ENCODE peak calls at places on chromosomes 13 and 19, in eight cellular contexts. One of them, this sample, is unnamed.

GRCh38 chr19:31054430-31054829 is 294.8 kb downstream of the TSHZ3 start:
- DNase-seq in hypothalamus: no peak
- DNase-seq in mucosa of gallbladder: no peak
- DNase-seq in activated CD4-positive, CD25-positive, alpha-beta regulatory T cell: no peak
- DNase-seq in colonic mucosa: peak
- DNase-seq in stimulated activated CD4-positive, alpha-beta T cell treated with anti-CD3 and anti-CD28 coated beads, Interleukin-1b, Interleukin-23, amount 100 ng/mL, for 1 hour: peak
- DNase-seq in HS-5: peak
- DNase-seq in iris pigment epithelial cell: peak
- DNase-seq in this sample: peak

GRCh38 chr19:13154911-13155471 is 4.8 kb downstream of the IER2 start:
- DNase-seq in hypothalamus: no peak
- DNase-seq in mucosa of gallbladder: peak
- DNase-seq in activated CD4-positive, CD25-positive, alpha-beta regulatory T cell: peak
- DNase-seq in colonic mucosa: peak
- DNase-seq in stimulated activated CD4-positive, alpha-beta T cell treated with anti-CD3 and anti-CD28 coated beads, Interleukin-1b, Interleukin-23, amount 100 ng/mL, for 1 hour: no peak
- DNase-seq in HS-5: no peak
- DNase-seq in iris pigment epithelial cell: peak
- DNase-seq in this sample: peak

GRCh38 chr19:3782903-3783302 is 3.3 kb downstream of the MATK start:
- DNase-seq in hypothalamus: no peak
- DNase-seq in mucosa of gallbladder: no peak
- DNase-seq in activated CD4-positive, CD25-positive, alpha-beta regulatory T cell: no peak
- DNase-seq in colonic mucosa: no peak
- DNase-seq in stimulated activated CD4-positive, alpha-beta T cell treated with anti-CD3 and anti-CD28 coated beads, Interleukin-1b, Interleukin-23, amount 100 ng/mL, for 1 hour: no peak
- DNase-seq in HS-5: no peak
- DNase-seq in iris pigment epithelial cell: no peak
- DNase-seq in this sample: no peak

GRCh38 chr13:59211636-59212035 is 952.1 kb downstream of the DIAPH3 start:
- DNase-seq in hypothalamus: no peak
- DNase-seq in mucosa of gallbladder: no peak
- DNase-seq in activated CD4-positive, CD25-positive, alpha-beta regulatory T cell: no peak
- DNase-seq in colonic mucosa: no peak
- DNase-seq in stimulated activated CD4-positive, alpha-beta T cell treated with anti-CD3 and anti-CD28 coated beads, Interleukin-1b, Interleukin-23, amount 100 ng/mL, for 1 hour: no peak
- DNase-seq in HS-5: no peak
- DNase-seq in iris pigment epithelial cell: no peak
- DNase-seq in this sample: no peak

GRCh38 chr13:30711375-30711774 is 24.0 kb upstream of the ALOX5AP start:
- DNase-seq in hypothalamus: no peak
- DNase-seq in mucosa of gallbladder: no peak
- DNase-seq in activated CD4-positive, CD25-positive, alpha-beta regulatory T cell: no peak
- DNase-seq in colonic mucosa: no peak
- DNase-seq in stimulated activated CD4-positive, alpha-beta T cell treated with anti-CD3 and anti-CD28 coated beads, Interleukin-1b, Interleukin-23, amount 100 ng/mL, for 1 hour: no peak
- DNase-seq in HS-5: no peak
- DNase-seq in iris pigment epithelial cell: peak
- DNase-seq in this sample: no peak

GRCh38 chr13:43061496-43062280 is 38.3 kb downstream of the DNAJC15 start:
- DNase-seq in hypothalamus: no peak
- DNase-seq in mucosa of gallbladder: no peak
- DNase-seq in activated CD4-positive, CD25-positive, alpha-beta regulatory T cell: no peak
- DNase-seq in colonic mucosa: no peak
- DNase-seq in stimulated activated CD4-positive, alpha-beta T cell treated with anti-CD3 and anti-CD28 coated beads, Interleukin-1b, Interleukin-23, amount 100 ng/mL, for 1 hour: no peak
- DNase-seq in HS-5: no peak
- DNase-seq in iris pigment epithelial cell: peak
- DNase-seq in this sample: no peak

GRCh38 chr13:95629071-95629470 is 15.4 kb downstream of the DZIP1 start:
- DNase-seq in hypothalamus: no peak
- DNase-seq in mucosa of gallbladder: no peak
- DNase-seq in activated CD4-positive, CD25-positive, alpha-beta regulatory T cell: no peak
- DNase-seq in colonic mucosa: no peak
- DNase-seq in stimulated activated CD4-positive, alpha-beta T cell treated with anti-CD3 and anti-CD28 coated beads, Interleukin-1b, Interleukin-23, amount 100 ng/mL, for 1 hour: no peak
- DNase-seq in HS-5: no peak
- DNase-seq in iris pigment epithelial cell: no peak
- DNase-seq in this sample: no peak

GRCh38 chr13:114146173-114146572 is 13.8 kb upstream of the RASA3 start:
- DNase-seq in hypothalamus: no peak
- DNase-seq in mucosa of gallbladder: no peak
- DNase-seq in activated CD4-positive, CD25-positive, alpha-beta regulatory T cell: no peak
- DNase-seq in colonic mucosa: no peak
- DNase-seq in stimulated activated CD4-positive, alpha-beta T cell treated with anti-CD3 and anti-CD28 coated beads, Interleukin-1b, Interleukin-23, amount 100 ng/mL, for 1 hour: no peak
- DNase-seq in HS-5: no peak
- DNase-seq in iris pigment epithelial cell: no peak
- DNase-seq in this sample: no peak

GRCh38 chr13:110407021-110407420 is 99.9 kb downstream of the COL4A2 start:
- DNase-seq in hypothalamus: no peak
- DNase-seq in mucosa of gallbladder: no peak
- DNase-seq in activated CD4-positive, CD25-positive, alpha-beta regulatory T cell: no peak
- DNase-seq in colonic mucosa: no peak
- DNase-seq in stimulated activated CD4-positive, alpha-beta T cell treated with anti-CD3 and anti-CD28 coated beads, Interleukin-1b, Interleukin-23, amount 100 ng/mL, for 1 hour: no peak
- DNase-seq in HS-5: no peak
- DNase-seq in iris pigment epithelial cell: no peak
- DNase-seq in this sample: no peak

GRCh38 chr13:76620036-76620435 is 266.2 kb downstream of the KCTD12 start:
- DNase-seq in hypothalamus: no peak
- DNase-seq in mucosa of gallbladder: no peak
- DNase-seq in activated CD4-positive, CD25-positive, alpha-beta regulatory T cell: no peak
- DNase-seq in colonic mucosa: no peak
- DNase-seq in stimulated activated CD4-positive, alpha-beta T cell treated with anti-CD3 and anti-CD28 coated beads, Interleukin-1b, Interleukin-23, amount 100 ng/mL, for 1 hour: no peak
- DNase-seq in HS-5: no peak
- DNase-seq in iris pigment epithelial cell: peak
- DNase-seq in this sample: no peak

GRCh38 chr19:32744555-32745325 is 25.2 kb downstream of the TDRD12 start:
- DNase-seq in hypothalamus: no peak
- DNase-seq in mucosa of gallbladder: no peak
- DNase-seq in activated CD4-positive, CD25-positive, alpha-beta regulatory T cell: no peak
- DNase-seq in colonic mucosa: no peak
- DNase-seq in stimulated activated CD4-positive, alpha-beta T cell treated with anti-CD3 and anti-CD28 coated beads, Interleukin-1b, Interleukin-23, amount 100 ng/mL, for 1 hour: no peak
- DNase-seq in HS-5: no peak
- DNase-seq in iris pigment epithelial cell: no peak
- DNase-seq in this sample: no peak

GRCh38 chr19:17553256-17553655 is 2.2 kb upstream of the COLGALT1 start:
- DNase-seq in hypothalamus: no peak
- DNase-seq in mucosa of gallbladder: peak
- DNase-seq in activated CD4-positive, CD25-positive, alpha-beta regulatory T cell: no peak
- DNase-seq in colonic mucosa: peak
- DNase-seq in stimulated activated CD4-positive, alpha-beta T cell treated with anti-CD3 and anti-CD28 coated beads, Interleukin-1b, Interleukin-23, amount 100 ng/mL, for 1 hour: no peak
- DNase-seq in HS-5: peak
- DNase-seq in iris pigment epithelial cell: peak
- DNase-seq in this sample: no peak

GRCh38 chr19:51030631-51031030 is 4.2 kb downstream of the KLK12 start:
- DNase-seq in hypothalamus: no peak
- DNase-seq in mucosa of gallbladder: no peak
- DNase-seq in activated CD4-positive, CD25-positive, alpha-beta regulatory T cell: no peak
- DNase-seq in colonic mucosa: no peak
- DNase-seq in stimulated activated CD4-positive, alpha-beta T cell treated with anti-CD3 and anti-CD28 coated beads, Interleukin-1b, Interleukin-23, amount 100 ng/mL, for 1 hour: no peak
- DNase-seq in HS-5: no peak
- DNase-seq in iris pigment epithelial cell: no peak
- DNase-seq in this sample: no peak

GRCh38 chr19:45224645-45225044 is 20.6 kb downstream of the EXOC3L2 start:
- DNase-seq in hypothalamus: no peak
- DNase-seq in mucosa of gallbladder: no peak
- DNase-seq in activated CD4-positive, CD25-positive, alpha-beta regulatory T cell: no peak
- DNase-seq in colonic mucosa: no peak
- DNase-seq in stimulated activated CD4-positive, alpha-beta T cell treated with anti-CD3 and anti-CD28 coated beads, Interleukin-1b, Interleukin-23, amount 100 ng/mL, for 1 hour: no peak
- DNase-seq in HS-5: no peak
- DNase-seq in iris pigment epithelial cell: no peak
- DNase-seq in this sample: no peak

GRCh38 chr13:101258071-101258470 is 158.2 kb downstream of the NALCN start:
- DNase-seq in hypothalamus: no peak
- DNase-seq in mucosa of gallbladder: no peak
- DNase-seq in activated CD4-positive, CD25-positive, alpha-beta regulatory T cell: peak
- DNase-seq in colonic mucosa: no peak
- DNase-seq in stimulated activated CD4-positive, alpha-beta T cell treated with anti-CD3 and anti-CD28 coated beads, Interleukin-1b, Interleukin-23, amount 100 ng/mL, for 1 hour: no peak
- DNase-seq in HS-5: peak
- DNase-seq in iris pigment epithelial cell: peak
- DNase-seq in this sample: peak

GRCh38 chr19:55544776-55545439 is 435 bp downstream of the SBK3 start:
- DNase-seq in hypothalamus: no peak
- DNase-seq in mucosa of gallbladder: no peak
- DNase-seq in activated CD4-positive, CD25-positive, alpha-beta regulatory T cell: no peak
- DNase-seq in colonic mucosa: no peak
- DNase-seq in stimulated activated CD4-positive, alpha-beta T cell treated with anti-CD3 and anti-CD28 coated beads, Interleukin-1b, Interleukin-23, amount 100 ng/mL, for 1 hour: no peak
- DNase-seq in HS-5: no peak
- DNase-seq in iris pigment epithelial cell: no peak
- DNase-seq in this sample: no peak

GRCh38 chr19:32343550-32344262 is 1.7 kb upstream of the ZNF507 start:
- DNase-seq in hypothalamus: no peak
- DNase-seq in mucosa of gallbladder: no peak
- DNase-seq in activated CD4-positive, CD25-positive, alpha-beta regulatory T cell: no peak
- DNase-seq in colonic mucosa: no peak
- DNase-seq in stimulated activated CD4-positive, alpha-beta T cell treated with anti-CD3 and anti-CD28 coated beads, Interleukin-1b, Interleukin-23, amount 100 ng/mL, for 1 hour: no peak
- DNase-seq in HS-5: no peak
- DNase-seq in iris pigment epithelial cell: no peak
- DNase-seq in this sample: no peak

GRCh38 chr19:13995017-13995728 is 10.9 kb downstream of the RFX1 start:
- DNase-seq in hypothalamus: no peak
- DNase-seq in mucosa of gallbladder: no peak
- DNase-seq in activated CD4-positive, CD25-positive, alpha-beta regulatory T cell: no peak
- DNase-seq in colonic mucosa: no peak
- DNase-seq in stimulated activated CD4-positive, alpha-beta T cell treated with anti-CD3 and anti-CD28 coated beads, Interleukin-1b, Interleukin-23, amount 100 ng/mL, for 1 hour: no peak
- DNase-seq in HS-5: no peak
- DNase-seq in iris pigment epithelial cell: no peak
- DNase-seq in this sample: no peak

GRCh38 chr19:16940626-16941025 is 51.8 kb downstream of the F2RL3 start:
- DNase-seq in hypothalamus: no peak
- DNase-seq in mucosa of gallbladder: no peak
- DNase-seq in activated CD4-positive, CD25-positive, alpha-beta regulatory T cell: no peak
- DNase-seq in colonic mucosa: no peak
- DNase-seq in stimulated activated CD4-positive, alpha-beta T cell treated with anti-CD3 and anti-CD28 coated beads, Interleukin-1b, Interleukin-23, amount 100 ng/mL, for 1 hour: no peak
- DNase-seq in HS-5: no peak
- DNase-seq in iris pigment epithelial cell: no peak
- DNase-seq in this sample: no peak

GRCh38 chr13:48412881-48413351 is at the start of gene LPAR6:
- DNase-seq in hypothalamus: no peak
- DNase-seq in mucosa of gallbladder: peak
- DNase-seq in activated CD4-positive, CD25-positive, alpha-beta regulatory T cell: no peak
- DNase-seq in colonic mucosa: peak
- DNase-seq in stimulated activated CD4-positive, alpha-beta T cell treated with anti-CD3 and anti-CD28 coated beads, Interleukin-1b, Interleukin-23, amount 100 ng/mL, for 1 hour: no peak
- DNase-seq in HS-5: no peak
- DNase-seq in iris pigment epithelial cell: peak
- DNase-seq in this sample: no peak

GRCh38 chr19:27793128-27793643 is 1419.8 kb downstream of the UQCRFS1 start:
- DNase-seq in hypothalamus: no peak
- DNase-seq in mucosa of gallbladder: peak
- DNase-seq in activated CD4-positive, CD25-positive, alpha-beta regulatory T cell: peak
- DNase-seq in colonic mucosa: peak
- DNase-seq in stimulated activated CD4-positive, alpha-beta T cell treated with anti-CD3 and anti-CD28 coated beads, Interleukin-1b, Interleukin-23, amount 100 ng/mL, for 1 hour: peak
- DNase-seq in HS-5: peak
- DNase-seq in iris pigment epithelial cell: peak
- DNase-seq in this sample: peak

GRCh38 chr19:44814517-44814916 is 5.6 kb downstream of the BCAM start:
- DNase-seq in hypothalamus: no peak
- DNase-seq in mucosa of gallbladder: no peak
- DNase-seq in activated CD4-positive, CD25-positive, alpha-beta regulatory T cell: no peak
- DNase-seq in colonic mucosa: no peak
- DNase-seq in stimulated activated CD4-positive, alpha-beta T cell treated with anti-CD3 and anti-CD28 coated beads, Interleukin-1b, Interleukin-23, amount 100 ng/mL, for 1 hour: no peak
- DNase-seq in HS-5: no peak
- DNase-seq in iris pigment epithelial cell: no peak
- DNase-seq in this sample: no peak

GRCh38 chr13:23934481-23934880 is 37.2 kb upstream of the C1QTNF9B start:
- DNase-seq in hypothalamus: no peak
- DNase-seq in mucosa of gallbladder: no peak
- DNase-seq in activated CD4-positive, CD25-positive, alpha-beta regulatory T cell: no peak
- DNase-seq in colonic mucosa: no peak
- DNase-seq in stimulated activated CD4-positive, alpha-beta T cell treated with anti-CD3 and anti-CD28 coated beads, Interleukin-1b, Interleukin-23, amount 100 ng/mL, for 1 hour: no peak
- DNase-seq in HS-5: no peak
- DNase-seq in iris pigment epithelial cell: peak
- DNase-seq in this sample: no peak

GRCh38 chr13:23086951-23087350 is 93.8 kb upstream of the SGCG start:
- DNase-seq in hypothalamus: no peak
- DNase-seq in mucosa of gallbladder: no peak
- DNase-seq in activated CD4-positive, CD25-positive, alpha-beta regulatory T cell: no peak
- DNase-seq in colonic mucosa: no peak
- DNase-seq in stimulated activated CD4-positive, alpha-beta T cell treated with anti-CD3 and anti-CD28 coated beads, Interleukin-1b, Interleukin-23, amount 100 ng/mL, for 1 hour: no peak
- DNase-seq in HS-5: no peak
- DNase-seq in iris pigment epithelial cell: no peak
- DNase-seq in this sample: no peak

GRCh38 chr13:91240341-91240740 is 107.1 kb upstream of the MIR17HG start:
- DNase-seq in hypothalamus: no peak
- DNase-seq in mucosa of gallbladder: no peak
- DNase-seq in activated CD4-positive, CD25-positive, alpha-beta regulatory T cell: no peak
- DNase-seq in colonic mucosa: no peak
- DNase-seq in stimulated activated CD4-positive, alpha-beta T cell treated with anti-CD3 and anti-CD28 coated beads, Interleukin-1b, Interleukin-23, amount 100 ng/mL, for 1 hour: no peak
- DNase-seq in HS-5: no peak
- DNase-seq in iris pigment epithelial cell: no peak
- DNase-seq in this sample: no peak

GRCh38 chr13:40121711-40122110 is 466.2 kb downstream of the COG6 start:
- DNase-seq in hypothalamus: no peak
- DNase-seq in mucosa of gallbladder: no peak
- DNase-seq in activated CD4-positive, CD25-positive, alpha-beta regulatory T cell: no peak
- DNase-seq in colonic mucosa: no peak
- DNase-seq in stimulated activated CD4-positive, alpha-beta T cell treated with anti-CD3 and anti-CD28 coated beads, Interleukin-1b, Interleukin-23, amount 100 ng/mL, for 1 hour: no peak
- DNase-seq in HS-5: no peak
- DNase-seq in iris pigment epithelial cell: no peak
- DNase-seq in this sample: no peak

GRCh38 chr13:100338265-100338664 is 249.4 kb downstream of the PCCA start:
- DNase-seq in hypothalamus: no peak
- DNase-seq in mucosa of gallbladder: no peak
- DNase-seq in activated CD4-positive, CD25-positive, alpha-beta regulatory T cell: no peak
- DNase-seq in colonic mucosa: no peak
- DNase-seq in stimulated activated CD4-positive, alpha-beta T cell treated with anti-CD3 and anti-CD28 coated beads, Interleukin-1b, Interleukin-23, amount 100 ng/mL, for 1 hour: no peak
- DNase-seq in HS-5: no peak
- DNase-seq in iris pigment epithelial cell: peak
- DNase-seq in this sample: no peak

GRCh38 chr13:113151745-113152707 is 6.4 kb upstream of the PROZ start:
- DNase-seq in hypothalamus: no peak
- DNase-seq in mucosa of gallbladder: no peak
- DNase-seq in activated CD4-positive, CD25-positive, alpha-beta regulatory T cell: no peak
- DNase-seq in colonic mucosa: no peak
- DNase-seq in stimulated activated CD4-positive, alpha-beta T cell treated with anti-CD3 and anti-CD28 coated beads, Interleukin-1b, Interleukin-23, amount 100 ng/mL, for 1 hour: no peak
- DNase-seq in HS-5: no peak
- DNase-seq in iris pigment epithelial cell: peak
- DNase-seq in this sample: no peak

GRCh38 chr13:23870356-23871146 is 18.6 kb downstream of the MIPEP start:
- DNase-seq in hypothalamus: no peak
- DNase-seq in mucosa of gallbladder: no peak
- DNase-seq in activated CD4-positive, CD25-positive, alpha-beta regulatory T cell: no peak
- DNase-seq in colonic mucosa: no peak
- DNase-seq in stimulated activated CD4-positive, alpha-beta T cell treated with anti-CD3 and anti-CD28 coated beads, Interleukin-1b, Interleukin-23, amount 100 ng/mL, for 1 hour: no peak
- DNase-seq in HS-5: no peak
- DNase-seq in iris pigment epithelial cell: no peak
- DNase-seq in this sample: no peak

GRCh38 chr13:43203781-43204180 is 180.4 kb downstream of the DNAJC15 start:
- DNase-seq in hypothalamus: no peak
- DNase-seq in mucosa of gallbladder: no peak
- DNase-seq in activated CD4-positive, CD25-positive, alpha-beta regulatory T cell: no peak
- DNase-seq in colonic mucosa: no peak
- DNase-seq in stimulated activated CD4-positive, alpha-beta T cell treated with anti-CD3 and anti-CD28 coated beads, Interleukin-1b, Interleukin-23, amount 100 ng/mL, for 1 hour: no peak
- DNase-seq in HS-5: no peak
- DNase-seq in iris pigment epithelial cell: no peak
- DNase-seq in this sample: no peak

This sample was measured in activated T-helper 1 cell treated with anti-CD3 and anti-CD28 coated beads, Interleukin-2, amount 50 U/mL, for 16 hours.